ENCODE peak calls at places on chromosomes 7 and 10, in six cellular contexts. One of them, this sample, is unnamed.

GRCh38 chr10:89301231-89301630 is 615 bp upstream of the IFIT2 start:
- DNase-seq in gastrocnemius medialis: no peak
- DNase-seq in HCT116: no peak
- DNase-seq in fibroblast of lung: peak
- DNase-seq in mucosa of descending colon: peak
- DNase-seq in pancreas: no peak
- DNase-seq in this sample: no peak

GRCh38 chr7:129778770-129779601 is 167.5 kb downstream of the NRF1 start:
- DNase-seq in HCT116: no peak
- DNase-seq in mucosa of descending colon: no peak
- DNase-seq in gastrocnemius medialis: no peak
- DNase-seq in fibroblast of lung: no peak
- DNase-seq in pancreas: peak
- DNase-seq in this sample: no peak

GRCh38 chr7:84697506-84697905 is 489.4 kb downstream of the SEMA3D start:
- DNase-seq in fibroblast of lung: peak
- DNase-seq in mucosa of descending colon: no peak
- DNase-seq in pancreas: no peak
- DNase-seq in HCT116: no peak
- DNase-seq in gastrocnemius medialis: no peak
- DNase-seq in this sample: no peak

GRCh38 chr10:17238445-17239275 is 10.6 kb downstream of the VIM start:
- DNase-seq in mucosa of descending colon: no peak
- DNase-seq in pancreas: no peak
- DNase-seq in gastrocnemius medialis: no peak
- DNase-seq in HCT116: no peak
- DNase-seq in fibroblast of lung: peak
- DNase-seq in this sample: no peak

GRCh38 chr10:132421377-132422168 is 24.6 kb downstream of the PWWP2B start:
- DNase-seq in HCT116: no peak
- DNase-seq in pancreas: peak
- DNase-seq in gastrocnemius medialis: peak
- DNase-seq in fibroblast of lung: peak
- DNase-seq in mucosa of descending colon: peak
- DNase-seq in this sample: peak

GRCh38 chr7:157499835-157500153 is 163.0 kb downstream of the DNAJB6 start:
- DNase-seq in mucosa of descending colon: no peak
- DNase-seq in gastrocnemius medialis: no peak
- DNase-seq in pancreas: no peak
- DNase-seq in HCT116: no peak
- DNase-seq in fibroblast of lung: no peak
- DNase-seq in this sample: peak

GRCh38 chr10:63697956-63698814 is 177.0 kb downstream of the REEP3 start:
- DNase-seq in mucosa of descending colon: no peak
- DNase-seq in fibroblast of lung: no peak
- DNase-seq in HCT116: no peak
- DNase-seq in pancreas: no peak
- DNase-seq in gastrocnemius medialis: no peak
- DNase-seq in this sample: no peak

GRCh38 chr10:34862892-34863291 is 47.8 kb upstream of the PARD3 start:
- DNase-seq in fibroblast of lung: no peak
- DNase-seq in HCT116: no peak
- DNase-seq in gastrocnemius medialis: no peak
- DNase-seq in pancreas: no peak
- DNase-seq in mucosa of descending colon: peak
- DNase-seq in this sample: no peak

GRCh38 chr7:36535866-36536664 is 146.4 kb downstream of the ANLN start:
- DNase-seq in HCT116: no peak
- DNase-seq in fibroblast of lung: peak
- DNase-seq in mucosa of descending colon: no peak
- DNase-seq in gastrocnemius medialis: no peak
- DNase-seq in pancreas: no peak
- DNase-seq in this sample: no peak

GRCh38 chr10:32337343-32337742 is 9.6 kb downstream of the EPC1 start:
- DNase-seq in pancreas: no peak
- DNase-seq in gastrocnemius medialis: no peak
- DNase-seq in mucosa of descending colon: no peak
- DNase-seq in HCT116: no peak
- DNase-seq in fibroblast of lung: no peak
- DNase-seq in this sample: no peak

GRCh38 chr7:117259626-117260025 is 63.2 kb downstream of the WNT2 start:
- DNase-seq in gastrocnemius medialis: no peak
- DNase-seq in mucosa of descending colon: no peak
- DNase-seq in fibroblast of lung: peak
- DNase-seq in HCT116: no peak
- DNase-seq in pancreas: no peak
- DNase-seq in this sample: no peak

GRCh38 chr7:109282726-109283125 is 713.1 kb downstream of the DNAJB9 start:
- DNase-seq in fibroblast of lung: peak
- DNase-seq in mucosa of descending colon: no peak
- DNase-seq in HCT116: no peak
- DNase-seq in gastrocnemius medialis: no peak
- DNase-seq in pancreas: no peak
- DNase-seq in this sample: no peak

GRCh38 chr10:31358688-31359330 is 39.8 kb downstream of the ZEB1 start:
- DNase-seq in mucosa of descending colon: no peak
- DNase-seq in gastrocnemius medialis: no peak
- DNase-seq in HCT116: no peak
- DNase-seq in pancreas: no peak
- DNase-seq in fibroblast of lung: peak
- DNase-seq in this sample: no peak

GRCh38 chr7:1986366-1987083 is 246.2 kb downstream of the MAD1L1 start:
- DNase-seq in gastrocnemius medialis: no peak
- DNase-seq in HCT116: no peak
- DNase-seq in fibroblast of lung: no peak
- DNase-seq in pancreas: no peak
- DNase-seq in mucosa of descending colon: no peak
- DNase-seq in this sample: no peak

GRCh38 chr7:154862153-154862791 is 140.7 kb downstream of the PAXIP1 start:
- DNase-seq in HCT116: no peak
- DNase-seq in mucosa of descending colon: no peak
- DNase-seq in pancreas: no peak
- DNase-seq in fibroblast of lung: no peak
- DNase-seq in gastrocnemius medialis: no peak
- DNase-seq in this sample: no peak

GRCh38 chr7:42997611-42998010 is 65.4 kb downstream of the MRPL32 start:
- DNase-seq in gastrocnemius medialis: no peak
- DNase-seq in mucosa of descending colon: no peak
- DNase-seq in fibroblast of lung: no peak
- DNase-seq in pancreas: no peak
- DNase-seq in HCT116: no peak
- DNase-seq in this sample: no peak

GRCh38 chr10:60114765-60115586 is 208.6 kb upstream of the CCDC6 start:
- DNase-seq in pancreas: no peak
- DNase-seq in mucosa of descending colon: peak
- DNase-seq in gastrocnemius medialis: no peak
- DNase-seq in HCT116: peak
- DNase-seq in fibroblast of lung: peak
- DNase-seq in this sample: no peak

GRCh38 chr7:116138202-116138801 is 72.0 kb upstream of the TES start:
- DNase-seq in fibroblast of lung: peak
- DNase-seq in HCT116: peak
- DNase-seq in mucosa of descending colon: peak
- DNase-seq in gastrocnemius medialis: no peak
- DNase-seq in pancreas: no peak
- DNase-seq in this sample: no peak

GRCh38 chr7:10662491-10662890 is 311.2 kb upstream of the PHF14 start:
- DNase-seq in pancreas: no peak
- DNase-seq in mucosa of descending colon: no peak
- DNase-seq in HCT116: no peak
- DNase-seq in fibroblast of lung: no peak
- DNase-seq in gastrocnemius medialis: no peak
- DNase-seq in this sample: no peak

GRCh38 chr10:63628526-63629362 is 107.5 kb downstream of the REEP3 start:
- DNase-seq in pancreas: peak
- DNase-seq in HCT116: peak
- DNase-seq in mucosa of descending colon: peak
- DNase-seq in gastrocnemius medialis: peak
- DNase-seq in fibroblast of lung: peak
- DNase-seq in this sample: peak

GRCh38 chr7:123155571-123155970 is 44.2 kb downstream of the SLC13A1 start:
- DNase-seq in mucosa of descending colon: no peak
- DNase-seq in fibroblast of lung: no peak
- DNase-seq in pancreas: no peak
- DNase-seq in gastrocnemius medialis: no peak
- DNase-seq in HCT116: no peak
- DNase-seq in this sample: no peak

GRCh38 chr10:218753-219152 is 83.5 kb downstream of the ZMYND11 start:
- DNase-seq in pancreas: no peak
- DNase-seq in mucosa of descending colon: no peak
- DNase-seq in gastrocnemius medialis: no peak
- DNase-seq in fibroblast of lung: peak
- DNase-seq in HCT116: no peak
- DNase-seq in this sample: no peak

GRCh38 chr7:82164813-82165212 is 278.8 kb downstream of the CACNA2D1 start:
- DNase-seq in mucosa of descending colon: peak
- DNase-seq in gastrocnemius medialis: peak
- DNase-seq in pancreas: no peak
- DNase-seq in fibroblast of lung: peak
- DNase-seq in HCT116: no peak
- DNase-seq in this sample: peak

GRCh38 chr7:30172451-30172850 is 37.7 kb downstream of the MTURN start:
- DNase-seq in gastrocnemius medialis: no peak
- DNase-seq in mucosa of descending colon: no peak
- DNase-seq in HCT116: no peak
- DNase-seq in pancreas: no peak
- DNase-seq in fibroblast of lung: no peak
- DNase-seq in this sample: no peak

GRCh38 chr10:23439452-23439919 is 611 bp downstream of the OTUD1 start:
- DNase-seq in gastrocnemius medialis: no peak
- DNase-seq in HCT116: no peak
- DNase-seq in fibroblast of lung: peak
- DNase-seq in pancreas: peak
- DNase-seq in mucosa of descending colon: no peak
- DNase-seq in this sample: no peak

DNA sequence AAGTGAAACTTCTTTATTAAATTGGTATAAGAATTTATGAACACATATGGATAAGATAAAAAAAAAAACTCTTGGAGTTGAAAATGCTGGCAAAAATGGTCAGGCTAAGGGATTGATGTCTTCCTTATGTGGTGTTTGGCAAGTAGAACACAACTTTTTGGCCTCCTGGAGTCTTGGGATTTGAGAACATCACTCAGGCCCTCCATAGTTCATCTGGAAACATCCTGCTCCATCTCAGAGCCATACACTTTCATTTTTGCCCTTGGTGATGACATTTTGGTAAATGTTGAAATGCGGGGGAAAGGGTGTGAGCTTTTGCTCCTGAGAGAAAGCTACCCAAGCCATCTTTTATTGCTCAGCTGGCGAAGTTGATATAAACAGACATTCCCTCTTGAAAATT is 27.5 kb upstream of the BTBD16 start:
- DNase-seq in mucosa of descending colon: no peak
- DNase-seq in pancreas: no peak
- DNase-seq in fibroblast of lung: no peak
- DNase-seq in HCT116: no peak
- DNase-seq in gastrocnemius medialis: no peak
- DNase-seq in this sample: no peak
- H3K4me3 ChIP-seq in mucosa of descending colon: no peak
- H3K4me3 ChIP-seq in pancreas: no peak
- H3K4me3 ChIP-seq in fibroblast of lung: no peak
- H3K4me3 ChIP-seq in HCT116: no peak
- H3K4me3 ChIP-seq in gastrocnemius medialis: no peak
- H3K4me3 ChIP-seq in this sample: no peak

GRCh38 chr7:6465862-6466261 is 18.1 kb upstream of the DAGLB start:
- DNase-seq in pancreas: no peak
- DNase-seq in gastrocnemius medialis: no peak
- DNase-seq in fibroblast of lung: no peak
- DNase-seq in mucosa of descending colon: no peak
- DNase-seq in HCT116: no peak
- DNase-seq in this sample: no peak

GRCh38 chr7:6460990-6461584 is 13.3 kb upstream of the DAGLB start:
- DNase-seq in gastrocnemius medialis: no peak
- DNase-seq in pancreas: no peak
- DNase-seq in HCT116: no peak
- DNase-seq in mucosa of descending colon: no peak
- DNase-seq in fibroblast of lung: no peak
- DNase-seq in this sample: no peak

GRCh38 chr7:6460303-6460702 is 12.5 kb upstream of the DAGLB start:
- DNase-seq in mucosa of descending colon: no peak
- DNase-seq in fibroblast of lung: no peak
- DNase-seq in HCT116: no peak
- DNase-seq in pancreas: peak
- DNase-seq in gastrocnemius medialis: no peak
- DNase-seq in this sample: no peak

DNA sequence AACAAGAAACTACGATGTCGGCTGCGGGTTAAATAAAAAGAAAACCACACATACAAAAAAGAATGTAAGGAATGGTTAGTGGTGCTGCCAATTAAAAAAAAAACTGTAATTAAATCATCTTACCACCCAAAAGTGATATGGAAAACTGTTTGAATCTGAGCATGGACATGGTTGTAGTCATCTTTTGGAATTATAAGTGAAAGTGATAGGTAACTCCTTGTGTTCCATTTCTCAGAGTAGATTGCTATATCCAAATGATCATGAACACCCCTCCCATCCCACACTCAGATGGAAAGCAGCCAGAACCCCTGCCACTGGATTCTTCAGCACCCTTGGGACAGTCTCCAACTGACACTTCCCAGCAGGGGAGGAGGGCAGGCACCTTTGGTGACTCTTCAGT is 14.3 kb upstream of the DAGLB start:
- DNase-seq in pancreas: no peak
- DNase-seq in gastrocnemius medialis: no peak
- DNase-seq in mucosa of descending colon: no peak
- DNase-seq in fibroblast of lung: peak
- DNase-seq in HCT116: no peak
- DNase-seq in this sample: no peak
- TF ChIP-seq CTCF in pancreas: no peak
- TF ChIP-seq CTCF in gastrocnemius medialis: no peak
- TF ChIP-seq CTCF in mucosa of descending colon: no peak
- TF ChIP-seq CTCF in fibroblast of lung: no peak
- TF ChIP-seq CTCF in HCT116: no peak
- TF ChIP-seq CTCF in this sample: no peak

DNA sequence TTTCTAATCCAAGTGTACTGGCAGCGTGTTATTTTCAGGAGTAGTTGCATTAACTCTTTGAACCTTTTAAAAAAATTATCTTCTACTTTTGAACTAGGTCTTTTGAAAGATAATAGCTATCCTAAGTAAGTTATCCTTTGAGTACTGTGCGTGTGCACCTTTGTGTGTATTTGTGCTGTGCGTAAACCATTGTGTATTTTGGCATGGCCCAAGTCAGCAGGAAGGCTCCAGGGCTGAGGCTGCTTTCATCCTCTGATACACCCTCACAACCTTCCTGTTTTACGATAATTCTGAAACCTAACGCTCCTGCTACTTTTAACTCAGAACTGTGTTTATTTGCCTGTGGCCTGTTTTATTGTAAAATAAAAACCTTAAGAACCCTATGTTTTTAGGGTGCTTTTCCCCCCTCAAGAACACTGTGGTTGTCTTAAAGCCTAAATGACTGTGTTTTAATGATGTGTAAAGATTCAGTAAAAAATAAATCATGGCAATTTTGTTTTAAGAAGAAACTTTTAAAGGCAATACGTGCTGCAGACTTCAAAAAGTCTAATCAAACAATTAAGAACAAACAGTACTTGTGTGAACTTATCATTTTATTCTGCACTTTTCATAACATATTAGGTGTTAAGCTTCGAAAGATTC is 57.5 kb downstream of the HDAC9 start:
- DNase-seq in mucosa of descending colon: no peak
- DNase-seq in HCT116: no peak
- DNase-seq in pancreas: no peak
- DNase-seq in gastrocnemius medialis: no peak
- DNase-seq in fibroblast of lung: peak
- DNase-seq in this sample: no peak
- H3K4me3 ChIP-seq in mucosa of descending colon: no peak
- H3K4me3 ChIP-seq in HCT116: no peak
- H3K4me3 ChIP-seq in pancreas: no peak
- H3K4me3 ChIP-seq in gastrocnemius medialis: no peak
- H3K4me3 ChIP-seq in fibroblast of lung: no peak
- H3K4me3 ChIP-seq in this sample: no peak

GRCh38 chr10:8520382-8520781 is 465.9 kb downstream of the GATA3 start:
- DNase-seq in mucosa of descending colon: no peak
- DNase-seq in gastrocnemius medialis: no peak
- DNase-seq in fibroblast of lung: no peak
- DNase-seq in pancreas: no peak
- DNase-seq in HCT116: no peak
- DNase-seq in this sample: no peak
- TF ChIP-seq CTCF in mucosa of descending colon: no peak
- TF ChIP-seq CTCF in gastrocnemius medialis: no peak
- TF ChIP-seq CTCF in fibroblast of lung: no peak
- TF ChIP-seq CTCF in pancreas: no peak
- TF ChIP-seq CTCF in HCT116: peak
- TF ChIP-seq CTCF in this sample: no peak

This sample was measured in lower leg skin.